ENCODE peak calls at places on chromosomes 16 and 17, in five cellular contexts. C, Z, K, B and X are unnamed samples.

GRCh38 chr16:55571191-55571897 is 4.9 kb downstream of the CAPNS2 start:
- DNase-seq in C (no peak), Z (no peak), K (no peak), B (no peak), X (no peak)

GRCh38 chr17:32494621-32495346 is 8.0 kb downstream of the CDK5R1 start:
- DNase-seq in C (no peak), Z (no peak), K (no peak), B (no peak), X (no peak)

GRCh38 chr17:40530988-40531971 is 29.9 kb upstream of the TNS4 start:
- DNase-seq in C (no peak), Z (no peak), K (no peak), B (peak; percentile 42), X (no peak)

GRCh38 chr17:3843935-3844516 is 2.0 kb downstream of the NCBP3 start:
- DNase-seq in C (peak; percentile 29), Z (no peak), K (peak; percentile 67), B (peak; percentile 50), X (no peak)

GRCh38 chr17:79952265-79952877 is 83.3 kb downstream of the TBC1D16 start:
- DNase-seq in C (no peak), Z (no peak), K (no peak), B (peak; percentile 63), X (no peak)

GRCh38 chr16:82801361-82801760 is 174.6 kb downstream of the CDH13 start:
- DNase-seq in C (no peak), Z (peak; percentile 6), K (no peak), B (no peak), X (no peak)

GRCh38 chr17:81302324-81302723 is 7.2 kb upstream of the SLC38A10 start:
- DNase-seq in C (no peak), Z (no peak), K (no peak), B (no peak), X (no peak)

GRCh38 chr17:7263071-7263800 is 958 bp upstream of the CLDN7 start:
- DNase-seq in C (no peak), Z (no peak), K (peak; percentile 18), B (no peak), X (no peak)

GRCh38 chr17:39534768-39535405 is 72.8 kb downstream of the NEUROD2 start:
- DNase-seq in C (no peak), Z (no peak), K (no peak), B (no peak), X (no peak)

GRCh38 chr16:49441366-49441780 is 67.8 kb downstream of the C16orf78 start:
- DNase-seq in C (peak; percentile 72), Z (no peak), K (peak; percentile 89), B (peak; percentile 84), X (no peak)

GRCh38 chr17:47652570-47652969 is 2.9 kb downstream of the KPNB1 start:
- DNase-seq in C (no peak), Z (no peak), K (no peak), B (no peak), X (no peak)

GRCh38 chr17:81824595-81824994 is 8.5 kb downstream of the MCRIP1 start:
- DNase-seq in C (no peak), Z (no peak), K (no peak), B (no peak), X (no peak)

GRCh38 chr16:17470871-17471744 is at the start of gene XYLT1:
- DNase-seq in C (peak; percentile 38), Z (peak; percentile 100), K (peak; percentile 66), B (peak; percentile 91), X (peak; percentile 86)

GRCh38 chr16:85718682-85719081 is 29.9 kb upstream of the GINS2 start:
- DNase-seq in C (no peak), Z (no peak), K (peak; percentile 56), B (no peak), X (no peak)

GRCh38 chr17:57518587-57519118 is 226.4 kb downstream of the CCDC182 start:
- DNase-seq in C (no peak), Z (no peak), K (no peak), B (peak; percentile 52), X (no peak)

GRCh38 chr17:73697872-73698271 is 53.6 kb upstream of the SDK2 start:
- DNase-seq in C (no peak), Z (no peak), K (no peak), B (no peak), X (no peak)

GRCh38 chr16:64791756-64792155 is 330.1 kb downstream of the CDH11 start:
- DNase-seq in C (no peak), Z (peak; percentile 66), K (no peak), B (no peak), X (no peak)

GRCh38 chr17:44557653-44558285 is 485 bp downstream of the FZD2 start:
- DNase-seq in C (no peak), Z (no peak), K (peak; percentile 29), B (peak; percentile 89), X (no peak)

GRCh38 chr17:42438600-42439567 is 15.8 kb upstream of the CAVIN1 start:
- DNase-seq in C (no peak), Z (no peak), K (no peak), B (no peak), X (no peak)

GRCh38 chr16:28984619-28985135 is at the start of gene LAT:
- DNase-seq in C (no peak), Z (no peak), K (peak; percentile 21), B (no peak), X (no peak)

GRCh38 chr17:10117581-10118001 is 80.8 kb downstream of the GAS7 start:
- DNase-seq in C (no peak), Z (no peak), K (no peak), B (peak; percentile 81), X (no peak)

GRCh38 chr16:265002-265529 is 10.7 kb downstream of the RGS11 start:
- DNase-seq in C (no peak), Z (no peak), K (no peak), B (no peak), X (no peak)

GRCh38 chr16:50425648-50426047 is 56.9 kb upstream of the BRD7 start:
- DNase-seq in C (no peak), Z (no peak), K (no peak), B (no peak), X (no peak)

GRCh38 chr17:81607431-81607830 is 29.5 kb downstream of the NPLOC4 start:
- DNase-seq in C (no peak), Z (no peak), K (no peak), B (no peak), X (no peak)

GRCh38 chr16:24729967-24730815 is 740 bp downstream of the TNRC6A start:
- DNase-seq in C (peak; percentile 1), Z (no peak), K (peak; percentile 4), B (no peak), X (no peak)

GRCh38 chr17:36680701-36681202 is 79.4 kb downstream of the MRM1 start:
- DNase-seq in C (no peak), Z (no peak), K (no peak), B (no peak), X (no peak)

GRCh38 chr16:85571813-85572619 is 41.1 kb upstream of the GSE1 start:
- DNase-seq in C (no peak), Z (no peak), K (peak; percentile 63), B (no peak), X (no peak)

GRCh38 chr17:17812211-17813054 is 24.4 kb downstream of the SREBF1 start:
- DNase-seq in C (peak; percentile 70), Z (no peak), K (peak; percentile 89), B (peak; percentile 89), X (no peak)

GRCh38 chr17:17853811-17854527 is 17.2 kb upstream of the SREBF1 start:
- DNase-seq in C (no peak), Z (no peak), K (no peak), B (no peak), X (no peak)

GRCh38 chr16:82848013-82848412 is 221.2 kb downstream of the CDH13 start:
- DNase-seq in C (no peak), Z (no peak), K (no peak), B (no peak), X (no peak)

GRCh38 chr16:89510526-89510925 is 2.3 kb downstream of the SPG7 start:
- DNase-seq in C (no peak), Z (no peak), K (no peak), B (no peak), X (no peak)